ENCODE peak calls at places on chromosomes 7 and 10, in eight cellular contexts. One of them, this sample, is unnamed.

GRCh38 chr10:111716032-111716431 is 467.5 kb downstream of the GPAM start:
- DNase-seq in heart left ventricle: no peak
- DNase-seq in neural progenitor cell: no peak
- DNase-seq in NCI-H345: no peak
- DNase-seq in NCI-H1417: no peak
- DNase-seq in renal cortical epithelial cell: no peak
- DNase-seq in germinal center: no peak
- DNase-seq in naive thymus-derived CD8-positive, alpha-beta T cell: no peak
- DNase-seq in this sample: no peak

GRCh38 chr10:6013413-6014192 is 36.3 kb upstream of the IL15RA start:
- DNase-seq in heart left ventricle: no peak
- DNase-seq in neural progenitor cell: no peak
- DNase-seq in NCI-H345: no peak
- DNase-seq in NCI-H1417: no peak
- DNase-seq in renal cortical epithelial cell: no peak
- DNase-seq in germinal center: no peak
- DNase-seq in naive thymus-derived CD8-positive, alpha-beta T cell: no peak
- DNase-seq in this sample: no peak

GRCh38 chr10:25907247-25907646 is 26.8 kb upstream of the MYO3A start:
- DNase-seq in heart left ventricle: no peak
- DNase-seq in neural progenitor cell: no peak
- DNase-seq in NCI-H345: no peak
- DNase-seq in NCI-H1417: no peak
- DNase-seq in renal cortical epithelial cell: peak
- DNase-seq in germinal center: no peak
- DNase-seq in naive thymus-derived CD8-positive, alpha-beta T cell: no peak
- DNase-seq in this sample: no peak

GRCh38 chr10:21715531-21716195 is 181.6 kb downstream of the MLLT10 start:
- DNase-seq in heart left ventricle: no peak
- DNase-seq in neural progenitor cell: no peak
- DNase-seq in NCI-H345: no peak
- DNase-seq in NCI-H1417: no peak
- DNase-seq in renal cortical epithelial cell: peak
- DNase-seq in germinal center: no peak
- DNase-seq in naive thymus-derived CD8-positive, alpha-beta T cell: no peak
- DNase-seq in this sample: no peak

GRCh38 chr7:39613577-39613976 is 9.8 kb upstream of the RALA start:
- DNase-seq in heart left ventricle: no peak
- DNase-seq in neural progenitor cell: no peak
- DNase-seq in NCI-H345: no peak
- DNase-seq in NCI-H1417: no peak
- DNase-seq in renal cortical epithelial cell: no peak
- DNase-seq in germinal center: no peak
- DNase-seq in naive thymus-derived CD8-positive, alpha-beta T cell: no peak
- DNase-seq in this sample: no peak

GRCh38 chr10:100510533-100511308 is 8.9 kb downstream of the SEC31B start:
- DNase-seq in heart left ventricle: no peak
- DNase-seq in neural progenitor cell: no peak
- DNase-seq in NCI-H345: no peak
- DNase-seq in NCI-H1417: no peak
- DNase-seq in renal cortical epithelial cell: peak
- DNase-seq in germinal center: no peak
- DNase-seq in naive thymus-derived CD8-positive, alpha-beta T cell: peak
- DNase-seq in this sample: no peak

GRCh38 chr10:102240467-102241036 is 760 bp downstream of the PITX3 start:
- DNase-seq in heart left ventricle: no peak
- DNase-seq in neural progenitor cell: peak
- DNase-seq in NCI-H345: no peak
- DNase-seq in NCI-H1417: no peak
- DNase-seq in renal cortical epithelial cell: no peak
- DNase-seq in germinal center: no peak
- DNase-seq in naive thymus-derived CD8-positive, alpha-beta T cell: no peak
- DNase-seq in this sample: no peak

GRCh38 chr10:87092861-87093460 is 1.7 kb downstream of the GLUD1 start:
- DNase-seq in heart left ventricle: no peak
- DNase-seq in neural progenitor cell: peak
- DNase-seq in NCI-H345: no peak
- DNase-seq in NCI-H1417: no peak
- DNase-seq in renal cortical epithelial cell: peak
- DNase-seq in germinal center: no peak
- DNase-seq in naive thymus-derived CD8-positive, alpha-beta T cell: peak
- DNase-seq in this sample: no peak

GRCh38 chr7:98760201-98760651 is 109.6 kb downstream of the TMEM130 start:
- DNase-seq in heart left ventricle: no peak
- DNase-seq in neural progenitor cell: no peak
- DNase-seq in NCI-H345: no peak
- DNase-seq in NCI-H1417: no peak
- DNase-seq in renal cortical epithelial cell: peak
- DNase-seq in germinal center: no peak
- DNase-seq in naive thymus-derived CD8-positive, alpha-beta T cell: no peak
- DNase-seq in this sample: no peak

GRCh38 chr10:22624289-22624738 is 90.1 kb downstream of the PIP4K2A start:
- DNase-seq in heart left ventricle: no peak
- DNase-seq in neural progenitor cell: no peak
- DNase-seq in NCI-H345: no peak
- DNase-seq in NCI-H1417: no peak
- DNase-seq in renal cortical epithelial cell: peak
- DNase-seq in germinal center: no peak
- DNase-seq in naive thymus-derived CD8-positive, alpha-beta T cell: no peak
- DNase-seq in this sample: no peak

GRCh38 chr7:77887567-77887966 is 89.0 kb downstream of the PHTF2 start:
- DNase-seq in heart left ventricle: no peak
- DNase-seq in neural progenitor cell: no peak
- DNase-seq in NCI-H345: no peak
- DNase-seq in NCI-H1417: no peak
- DNase-seq in renal cortical epithelial cell: peak
- DNase-seq in germinal center: no peak
- DNase-seq in naive thymus-derived CD8-positive, alpha-beta T cell: no peak
- DNase-seq in this sample: no peak

GRCh38 chr10:43294241-43294658 is 27.4 kb upstream of the RASGEF1A start:
- DNase-seq in heart left ventricle: no peak
- DNase-seq in neural progenitor cell: no peak
- DNase-seq in NCI-H345: no peak
- DNase-seq in NCI-H1417: no peak
- DNase-seq in renal cortical epithelial cell: no peak
- DNase-seq in germinal center: no peak
- DNase-seq in naive thymus-derived CD8-positive, alpha-beta T cell: peak
- DNase-seq in this sample: no peak